ENCODE peak calls at places on chromosomes 3 and 15, in nine cellular contexts. U, L, K, R, T, J, C, D and Y are unnamed samples.

GRCh38 chr3:43773273-43774104 is 82.8 kb downstream of the ABHD5 start:
- DNase-seq in J (peak; percentile 45), L (peak; percentile 38), R (no peak), C (no peak), D (no peak), U (no peak), K (peak; percentile 50), T (no peak), Y (peak; percentile 42)

GRCh38 chr3:46954178-46954577 is 22.4 kb downstream of the CCDC12 start:
- DNase-seq in L (no peak), C (no peak), U (no peak), K (no peak), T (no peak), R (no peak), D (no peak), J (no peak), Y (no peak)

GRCh38 chr15:88454231-88454630 is 13.0 kb downstream of the MRPL46 start:
- DNase-seq in T (no peak), L (no peak), J (no peak), R (no peak), C (no peak), D (peak; percentile 7), U (no peak), K (peak; percentile 35), Y (no peak)

GRCh38 chr3:33439421-33440327 is 531 bp downstream of the UBP1 start:
- DNase-seq in D (peak; percentile 48), T (no peak), U (peak; percentile 90), J (peak; percentile 69), K (peak; percentile 33), L (peak; percentile 56), R (peak; percentile 67), C (peak; percentile 49), Y (peak; percentile 58)

GRCh38 chr15:31347067-31347975 is 20.7 kb downstream of the KLF13 start:
- DNase-seq in K (no peak), J (peak; percentile 92), D (no peak), R (peak; percentile 92), L (no peak), U (no peak), T (no peak), C (no peak), Y (no peak)

GRCh38 chr15:45640610-45641009 is 5.8 kb downstream of the SQOR start:
- DNase-seq in K (peak; percentile 87), J (no peak), C (no peak), T (no peak), D (peak; percentile 74), L (no peak), R (no peak), U (peak; percentile 66), Y (peak; percentile 99)

GRCh38 chr3:46282696-46283095 is 40.4 kb downstream of the CCR3 start:
- DNase-seq in K (no peak), T (no peak), U (no peak), D (no peak), C (no peak), R (no peak), L (no peak), J (no peak), Y (no peak)

GRCh38 chr3:152564454-152564853 is 270.5 kb upstream of the P2RY1 start:
- DNase-seq in T (peak; percentile 3), C (no peak), D (no peak), K (no peak), L (no peak), R (no peak), U (no peak), J (no peak), Y (no peak)

GRCh38 chr3:27556854-27557253 is 72.7 kb upstream of the SLC4A7 start:
- DNase-seq in L (no peak), U (peak; percentile 11), K (peak; percentile 93), C (no peak), J (no peak), T (no peak), R (no peak), D (peak; percentile 54), Y (no peak)

GRCh38 chr3:79140718-79141117 is 627.1 kb downstream of the ROBO1 start:
- DNase-seq in L (no peak), C (no peak), T (no peak), D (peak; percentile 76), K (peak; percentile 56), J (no peak), R (no peak), U (no peak), Y (peak; percentile 34)

GRCh38 chr3:175890056-175890455 is 1030.9 kb downstream of the NAALADL2 start:
- DNase-seq in C (no peak), K (no peak), L (no peak), U (no peak), R (no peak), T (no peak), D (no peak), J (no peak), Y (no peak)

GRCh38 chr15:43465105-43465504 is 27.9 kb downstream of the TP53BP1 start:
- DNase-seq in D (peak; percentile 86), U (no peak), C (no peak), L (no peak), K (peak; percentile 92), J (no peak), T (no peak), R (no peak), Y (peak; percentile 80)

GRCh38 chr3:189340680-189341460 is 169.1 kb downstream of the TPRG1 start:
- DNase-seq in U (no peak), J (no peak), K (no peak), D (no peak), R (no peak), L (no peak), C (no peak), T (no peak), Y (no peak)

GRCh38 chr3:8606666-8607065 is 37.9 kb downstream of the SSUH2 start:
- DNase-seq in U (no peak), L (no peak), R (no peak), K (peak; percentile 18), T (no peak), C (no peak), J (no peak), D (no peak), Y (no peak)

GRCh38 chr15:70605606-70606410 is 157.6 kb downstream of the UACA start:
- DNase-seq in T (peak; percentile 52), C (no peak), U (peak; percentile 75), K (peak; percentile 95), L (peak; percentile 82), J (no peak), R (no peak), D (peak; percentile 93), Y (no peak)

DNA sequence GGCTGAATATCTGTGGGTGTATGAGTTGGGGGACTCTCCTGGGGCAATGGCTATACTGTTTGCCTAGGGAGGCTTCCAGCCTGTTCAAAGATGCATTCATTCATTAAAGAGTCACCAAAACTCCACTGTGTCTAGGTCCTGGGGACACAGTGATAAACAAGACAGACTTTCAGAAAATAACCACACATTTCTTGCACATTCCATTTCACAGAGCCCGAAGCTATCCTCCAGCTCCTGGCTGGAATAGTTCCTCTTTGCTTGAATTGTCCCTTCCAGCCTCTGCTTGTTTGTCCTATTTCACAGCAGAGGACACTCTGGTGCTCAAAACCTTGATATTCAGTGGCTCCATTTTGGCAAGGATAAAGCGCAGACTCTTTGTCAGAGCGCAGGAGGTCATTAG is 61.7 kb upstream of the ITGA11 start:
- DNase-seq in J (no peak), U (no peak), R (no peak), L (no peak), D (no peak), C (no peak), T (no peak), K (no peak), Y (no peak)
- H3K4me3 ChIP-seq in J (no peak overlapping the region), U (no peak overlapping the region), R (no peak overlapping the region), L (no peak overlapping the region), D (no peak overlapping the region), C (no peak overlapping the region), T (no peak overlapping the region), K (no peak overlapping the region), Y (no peak overlapping the region)

DNA sequence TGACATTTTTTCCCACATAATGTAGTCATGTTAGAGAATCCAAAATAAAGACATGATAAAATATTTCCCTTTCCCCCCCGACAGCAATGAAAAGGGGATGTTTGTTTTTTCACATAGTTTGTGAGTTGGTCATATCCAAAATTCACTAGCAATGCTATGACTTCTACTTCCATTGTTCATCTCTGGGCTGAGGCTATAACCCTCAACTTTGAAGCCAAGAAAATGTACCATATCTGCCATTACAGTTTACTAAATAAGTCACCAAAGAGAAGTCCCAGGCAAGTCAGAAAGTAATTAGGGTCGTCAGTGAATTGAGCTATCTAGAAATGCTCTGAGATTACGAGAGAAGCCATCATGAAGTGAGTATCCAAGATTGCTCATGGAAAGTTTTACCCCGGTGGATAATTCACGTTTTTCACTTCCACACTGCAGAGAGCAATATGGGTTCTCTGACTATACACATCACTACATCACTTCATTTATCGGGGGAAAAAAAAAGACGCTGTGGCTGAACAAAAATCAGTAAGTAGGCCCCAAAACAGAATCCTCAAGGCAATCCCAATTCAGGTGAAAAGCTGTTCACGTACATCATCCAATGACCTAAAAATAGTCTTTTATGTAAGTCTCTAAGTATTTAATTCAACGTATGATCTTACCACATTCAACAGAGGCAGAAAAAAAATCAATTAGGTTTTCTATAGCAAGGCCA is 1.4 kb downstream of the PEAK1 start:
- DNase-seq in L (no peak), C (no peak), D (peak; percentile 35), K (peak; percentile 75), J (no peak), U (no peak), R (no peak), T (no peak), Y (no peak)
- H3K4me3 ChIP-seq in L (peak overlapping the region; percentile 95), C (peak overlapping the region; percentile 94), D (peak overlapping the region; percentile 98), K (peak overlapping the region; percentile 84), J (no peak overlapping the region), U (peak overlapping the region; percentile 72), R (peak overlapping the region; percentile 63), T (no peak overlapping the region), Y (peak overlapping the region; percentile 60)

GRCh38 chr3:55180936-55181535 is 253.2 kb upstream of the LRTM1 start:
- DNase-seq in U (peak; percentile 73), T (peak; percentile 10), J (no peak), D (peak; percentile 68), K (peak; percentile 76), C (no peak), L (no peak), R (no peak), Y (peak; percentile 46)
- H3K4me3 ChIP-seq in U (no peak overlapping the region), T (no peak overlapping the region), J (no peak overlapping the region), D (no peak overlapping the region), K (no peak overlapping the region), C (no peak overlapping the region), L (no peak overlapping the region), R (no peak overlapping the region), Y (no peak overlapping the region)

GRCh38 chr15:56017920-56018319 is 24.5 kb upstream of the NEDD4 start:
- DNase-seq in R (no peak), D (no peak), K (no peak), L (no peak), C (no peak), T (no peak), J (no peak), U (no peak), Y (peak; percentile 77)

GRCh38 chr15:56017511-56017910 is 24.1 kb upstream of the NEDD4 start:
- DNase-seq in L (no peak), C (no peak), J (no peak), U (no peak), T (no peak), K (no peak), R (no peak), D (no peak), Y (no peak)

GRCh38 chr15:56016281-56016680 is 22.9 kb upstream of the NEDD4 start:
- DNase-seq in D (no peak), L (no peak), C (no peak), T (no peak), U (no peak), J (no peak), R (no peak), K (no peak), Y (no peak)

GRCh38 chr15:56019819-56020218 is 26.4 kb upstream of the NEDD4 start:
- DNase-seq in T (no peak), L (no peak), J (no peak), U (no peak), D (no peak), K (no peak), R (no peak), C (no peak), Y (no peak)

GRCh38 chr15:56019060-56019793 is 25.8 kb upstream of the NEDD4 start:
- DNase-seq in L (no peak), K (no peak), C (no peak), D (no peak), T (no peak), U (no peak), R (no peak), J (no peak), Y (peak; percentile 70)
- H3K4me3 ChIP-seq in L (no peak overlapping the region), K (no peak overlapping the region), C (no peak overlapping the region), D (no peak overlapping the region), T (no peak overlapping the region), U (no peak overlapping the region), R (no peak overlapping the region), J (no peak overlapping the region), Y (no peak overlapping the region)